ENCODE peak calls at places on chromosomes 12 and 14, in eight cellular contexts. P is body of pancreas, S is osteoblast, A is psoas muscle, B is GM12864, W is brain microvascular endothelial cell, V is neural crest cell, I is fibroblast of lung. G is an unnamed sample.

GRCh38 chr14:90644882-90645281 is 171.3 kb downstream of the TTC7B start:
- DNase-seq in S (no peak), I (peak; percentile 55), W (no peak), V (no peak), B (no peak), A (peak; percentile 78), P (peak; percentile 27), G (no peak)

GRCh38 chr14:77062261-77062660 is 33.8 kb upstream of the IRF2BPL start:
- DNase-seq in S (peak; percentile 63), V (no peak), P (no peak), A (no peak), B (no peak), W (no peak), I (no peak), G (no peak)

GRCh38 chr14:23364164-23364571 is 804 bp downstream of the EFS start:
- DNase-seq in V (peak; percentile 30), W (no peak), A (no peak), I (peak; percentile 12), S (peak; percentile 91), B (no peak), P (no peak), G (peak; percentile 76)

GRCh38 chr14:84225243-84225642 is 1304.7 kb upstream of the FLRT2 start:
- DNase-seq in I (no peak), W (no peak), B (no peak), S (no peak), A (no peak), V (no peak), P (peak; percentile 15), G (no peak)

GRCh38 chr12:132393991-132394949 is 64.9 kb upstream of the GALNT9 start:
- DNase-seq in W (peak; percentile 47), S (no peak), A (peak; percentile 17), P (peak; percentile 2), I (no peak), B (no peak), V (no peak), G (no peak)

GRCh38 chr14:58955294-58955821 is 233.1 kb upstream of the DAAM1 start:
- DNase-seq in I (peak; percentile 80), A (no peak), S (peak; percentile 15), W (peak; percentile 27), P (no peak), V (no peak), B (no peak), G (peak; percentile 58)

GRCh38 chr12:64059685-64060084 is 162.4 kb downstream of the KICS2 start:
- DNase-seq in P (no peak), I (no peak), B (no peak), V (no peak), S (no peak), A (no peak), W (no peak), G (no peak)

GRCh38 chr12:113232787-113233585 is 11.7 kb downstream of the TPCN1 start:
- DNase-seq in S (peak; percentile 35), A (peak; percentile 91), P (no peak), B (peak; percentile 63), V (no peak), I (peak; percentile 82), W (no peak), G (peak; percentile 96)

GRCh38 chr12:59699408-59700144 is 103.7 kb downstream of the SLC16A7 start:
- DNase-seq in I (peak; percentile 76), B (no peak), A (no peak), W (peak; percentile 71), S (no peak), V (no peak), P (no peak), G (no peak)

GRCh38 chr12:130764475-130765185 is 48.5 kb upstream of the RIMBP2 start:
- DNase-seq in W (peak; percentile 11), A (no peak), S (no peak), I (peak; percentile 51), B (no peak), P (peak; percentile 46), V (no peak), G (peak; percentile 70)

GRCh38 chr12:121133838-121134237 is 1.2 kb downstream of the P2RX7 start:
- DNase-seq in S (no peak), I (no peak), W (no peak), P (no peak), B (no peak), A (no peak), V (no peak), G (no peak)

GRCh38 chr12:3596703-3597472 is 105.9 kb downstream of the PRMT8 start:
- DNase-seq in V (no peak), P (no peak), B (no peak), W (no peak), I (no peak), A (no peak), S (peak; percentile 62), G (no peak)

GRCh38 chr12:108733132-108733531 is 1.8 kb upstream of the CORO1C start:
- DNase-seq in V (no peak), P (no peak), W (no peak), S (no peak), B (no peak), I (no peak), A (no peak), G (no peak)

GRCh38 chr12:51872689-51872981 is 15.3 kb upstream of the ANKRD33 start:
- DNase-seq in V (no peak), P (no peak), B (no peak), S (no peak), W (no peak), A (no peak), I (no peak), G (no peak)

GRCh38 chr12:4280351-4281163 is 7.0 kb downstream of the CCND2 start:
- DNase-seq in S (no peak), V (peak; percentile 63), P (peak; percentile 61), A (no peak), I (no peak), B (no peak), W (no peak), G (peak; percentile 44)

GRCh38 chr14:103543721-103544626 is 15.0 kb downstream of the TRMT61A start:
- DNase-seq in V (no peak), B (no peak), I (no peak), A (peak; percentile 75), S (peak; percentile 67), W (no peak), P (no peak), G (no peak)

GRCh38 chr14:61505815-61506809 is 184.7 kb downstream of the PRKCH start:
- DNase-seq in V (no peak), W (no peak), I (peak; percentile 97), P (no peak), S (no peak), B (no peak), A (no peak), G (no peak)

GRCh38 chr12:96015672-96016071 is 19.5 kb upstream of the HAL start:
- DNase-seq in I (peak; percentile 20), A (no peak), P (peak; percentile 27), V (no peak), S (no peak), B (no peak), W (peak; percentile 52), G (peak; percentile 85)

GRCh38 chr14:99603965-99604765 is at the start of gene CCDC85C:
- DNase-seq in V (peak; percentile 94), P (peak; percentile 96), S (peak; percentile 100), B (peak; percentile 34), W (peak; percentile 77), A (peak; percentile 97), I (peak; percentile 95), G (peak; percentile 98)

DNA sequence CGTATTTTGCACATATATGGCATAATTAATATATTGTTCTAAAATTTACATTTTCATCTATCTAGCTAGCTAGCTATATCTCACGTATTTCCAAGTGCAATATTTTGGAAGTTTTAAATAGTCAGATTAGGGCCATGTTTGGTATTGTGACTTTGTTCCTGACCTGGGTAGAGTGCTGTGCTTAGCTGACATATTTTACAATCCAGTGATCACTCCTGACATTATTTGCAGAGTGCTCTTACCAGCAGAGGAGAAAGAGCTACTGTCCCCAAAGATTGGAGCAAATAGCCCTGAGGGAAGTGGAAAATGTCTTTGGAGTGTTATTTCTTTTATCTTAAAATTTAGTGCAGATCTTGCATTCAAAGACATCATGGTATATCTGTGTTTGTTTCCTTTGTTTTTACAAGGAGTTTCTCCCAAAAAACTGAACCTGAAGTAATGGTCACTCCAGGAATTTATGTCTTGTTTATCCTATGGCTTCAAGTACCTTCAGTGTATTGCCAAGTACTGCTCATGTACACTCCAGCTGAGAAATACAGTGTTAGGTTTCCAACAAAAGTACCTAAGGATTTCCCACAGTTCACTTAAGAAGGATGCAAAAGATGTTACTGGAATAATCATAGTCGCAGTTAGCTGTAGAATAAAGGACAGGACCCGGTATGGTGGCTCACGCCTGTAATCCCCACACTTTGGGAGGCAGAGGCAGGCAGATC is 49.4 kb upstream of the PSMA6 start:
- DNase-seq in I (no peak), V (no peak), P (no peak), S (no peak), W (no peak), B (no peak), A (no peak), G (no peak)
- TF ChIP-seq CTCF in I (no peak), V (no peak), P (no peak), S (no peak), W (no peak), B (no peak), A (no peak), G (no peak)

DNA sequence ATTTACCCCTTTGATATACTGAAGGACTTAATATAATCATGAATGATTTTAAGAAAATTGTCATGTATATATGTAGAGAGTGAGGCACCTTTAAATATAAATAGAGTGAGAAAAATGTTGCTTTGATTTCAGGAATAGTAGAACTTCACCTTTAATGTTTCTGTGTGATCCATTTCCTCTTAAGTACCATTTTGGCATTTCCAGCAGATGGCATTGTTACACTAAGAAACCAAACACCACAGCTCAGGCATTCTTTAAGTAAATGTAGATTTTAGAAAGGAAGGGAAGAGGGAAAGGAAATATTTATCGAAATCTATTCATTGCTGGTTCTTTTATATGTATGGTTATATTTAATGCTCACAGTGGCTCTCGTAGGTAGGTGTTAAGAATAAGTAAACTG is 556.7 kb upstream of the FBXO33 start:
- DNase-seq in B (no peak), W (no peak), P (no peak), V (no peak), I (peak; percentile 55), A (no peak), S (no peak), G (no peak)
- TF ChIP-seq CTCF in B (peak; percentile 10), W (peak; percentile 24), P (peak; percentile 37), V (peak; percentile 79), I (no peak), A (peak; percentile 18), S (no peak), G (peak; percentile 85)

DNA sequence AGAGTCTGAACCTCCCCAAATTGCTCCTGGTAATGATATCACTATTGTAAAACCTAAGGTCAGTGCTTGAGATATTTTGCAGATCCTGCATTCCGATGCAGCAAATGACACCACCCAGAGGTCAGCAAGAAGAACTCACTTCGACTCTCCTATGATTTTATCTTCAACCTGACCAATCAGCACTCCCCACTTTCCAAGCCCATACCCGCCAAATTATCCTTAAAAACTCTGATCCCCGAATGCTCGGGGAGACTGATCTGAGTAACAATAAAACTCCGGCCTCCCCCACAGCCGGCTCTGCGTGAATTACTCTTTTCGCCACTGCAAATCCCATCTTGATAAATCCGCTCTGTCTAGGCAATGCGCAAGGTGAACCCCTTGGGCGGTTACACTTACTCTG is 1.2 kb downstream of the NPC2 start:
- DNase-seq in B (peak; percentile 38), A (no peak), P (no peak), S (no peak), V (no peak), I (peak; percentile 43), W (no peak), G (peak; percentile 68)
- TF ChIP-seq CTCF in B (peak; percentile 56), A (peak; percentile 18), P (no peak), S (peak; percentile 42), V (peak; percentile 47), I (peak; percentile 19), W (peak; percentile 42), G (peak; percentile 61)

GRCh38 chr14:105090493-105091334 is 25.5 kb upstream of the GPR132 start:
- DNase-seq in W (peak; percentile 54), P (peak; percentile 87), B (peak; percentile 44), V (peak; percentile 88), S (peak; percentile 99), A (peak; percentile 92), I (peak; percentile 61), G (peak; percentile 97)
- TF ChIP-seq CTCF in W (peak; percentile 99), P (peak; percentile 96), B (peak; percentile 96), V (peak; percentile 98), S (peak; percentile 95), A (peak; percentile 97), I (peak; percentile 91), G (peak; percentile 99)

G was measured in endodermal cell.